ENCODE peak calls at places on chromosome 9, in five cellular contexts. E is AG04450, P is transverse colon, H is WTC11, X is MCF 10A. L is an unnamed sample.

GRCh38 chr9:15606667-15607472 is 54.0 kb downstream of the CCDC171 start:
- DNase-seq in P (no peak), H (no peak), E (peak; percentile 3), X (peak; percentile 51), L (no peak)

GRCh38 chr9:98195671-98196070 is 3.2 kb upstream of the CORO2A start:
- DNase-seq in X (no peak), E (no peak), P (no peak), H (no peak), L (no peak)

GRCh38 chr9:16626577-16627130 is 243.8 kb downstream of the BNC2 start:
- DNase-seq in E (peak; percentile 45), H (no peak), P (no peak), X (peak; percentile 33), L (peak; percentile 33)

GRCh38 chr9:95923794-95924193 is 48.3 kb downstream of the ERCC6L2 start:
- DNase-seq in E (no peak), H (no peak), P (peak; percentile 7), X (no peak), L (no peak)

GRCh38 chr9:70525553-70525952 is 111.1 kb upstream of the KLF9 start:
- DNase-seq in P (no peak), H (no peak), X (peak; percentile 79), E (no peak), L (no peak)

GRCh38 chr9:684950-685340 is 156.6 kb upstream of the DMRT1 start:
- DNase-seq in X (peak; percentile 81), E (no peak), P (no peak), H (no peak), L (no peak)

GRCh38 chr9:35603506-35603985 is 1.5 kb upstream of the TESK1 start:
- DNase-seq in P (peak; percentile 65), H (no peak), X (peak; percentile 79), E (peak; percentile 72), L (no peak)

GRCh38 chr9:95217936-95218335 is 99.6 kb downstream of the FANCC start:
- DNase-seq in P (no peak), X (no peak), H (no peak), E (no peak), L (no peak)

GRCh38 chr9:4397917-4398316 is 92.4 kb upstream of the SLC1A1 start:
- DNase-seq in P (no peak), H (no peak), E (no peak), X (peak; percentile 17), L (no peak)

GRCh38 chr9:33263936-33264472 is 504 bp downstream of the BAG1 start:
- DNase-seq in H (no peak), E (no peak), X (peak; percentile 38), P (peak; percentile 59), L (no peak)

GRCh38 chr9:136742640-136743391 is at the start of gene LCN10:
- DNase-seq in P (no peak), E (no peak), H (peak; percentile 82), X (no peak), L (peak; percentile 76)
- TF ChIP-seq CTCF in P (peak; percentile 18), E (peak; percentile 45), H (no peak), X (peak; percentile 41), L (peak; percentile 51)

GRCh38 chr9:88272986-88273385 is 115.3 kb upstream of the SPIN1 start:
- DNase-seq in H (no peak), X (no peak), P (no peak), E (no peak), L (no peak)
- TF ChIP-seq CTCF in H (no peak), X (no peak), P (no peak), E (no peak), L (no peak)

GRCh38 chr9:73199886-73200285 is 48.2 kb downstream of the ANXA1 start:
- DNase-seq in X (peak; percentile 45), H (peak; percentile 33), E (no peak), P (no peak), L (peak; percentile 21)
- TF ChIP-seq CTCF in X (peak; percentile 18), H (peak; percentile 13), E (peak; percentile 41), P (no peak), L (no peak)

GRCh38 chr9:129569506-129570449 is 51.1 kb downstream of the C9orf50 start:
- DNase-seq in H (no peak), X (peak; percentile 44), E (no peak), P (no peak), L (no peak)
- TF ChIP-seq CTCF in H (no peak), X (no peak), E (peak; percentile 49), P (peak; percentile 51), L (peak; percentile 45)

DNA sequence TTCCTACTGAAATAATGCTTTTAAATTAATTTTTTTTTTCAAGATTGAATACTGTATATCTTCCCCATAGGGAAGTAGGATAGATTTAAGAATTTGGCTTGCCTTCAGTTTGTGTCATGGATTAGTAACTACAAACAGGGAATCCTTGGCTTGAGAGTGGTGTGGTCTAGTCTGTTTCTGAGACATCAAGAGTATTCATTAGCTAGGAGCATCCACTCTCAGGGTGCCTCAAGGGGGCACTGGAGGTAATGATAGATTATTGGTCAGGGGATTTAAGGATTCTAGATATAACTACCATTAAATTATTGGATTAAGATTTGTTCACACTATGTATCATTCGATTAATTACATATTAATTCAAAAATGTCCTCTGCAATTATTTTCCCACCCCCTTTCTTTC is 91.8 kb upstream of the TXNDC8 start:
- DNase-seq in H (no peak), X (peak; percentile 2), E (no peak), P (no peak), L (no peak)
- TF ChIP-seq CTCF in H (no peak), X (peak; percentile 5), E (peak; percentile 19), P (no peak), L (no peak)